ENCODE peak calls at places on chromosomes 13 and 19, in nine cellular contexts. X is HFF-Myc, I is NCI-H345, O is T-helper 2 cell, Y is T-helper 9 cell, E is NCI-H526, R is NCI-H774, W is neural progenitor cell, N is IMR-90. A is an unnamed sample.

GRCh38 chr13:114222461-114222968 is 12.2 kb upstream of the CDC16 start:
- DNase-seq in Y (no peak), E (no peak), O (no peak), I (no peak), R (no peak), X (no peak), N (peak), W (no peak), A (no peak)

GRCh38 chr19:29731331-29731850 is 16.3 kb upstream of the C19orf12 start:
- DNase-seq in R (no peak), O (no peak), Y (no peak), W (no peak), N (no peak), E (no peak), X (no peak), I (no peak), A (no peak)

GRCh38 chr13:114132419-114133121 is at the start of gene RASA3:
- DNase-seq in E (peak), W (peak), Y (peak), X (no peak), N (peak), R (peak), O (peak), I (peak), A (peak)

GRCh38 chr19:13103961-13104847 is 1.5 kb upstream of the LYL1 start:
- DNase-seq in N (no peak), I (no peak), X (no peak), Y (peak), R (no peak), O (peak), W (peak), E (peak), A (peak)

GRCh38 chr13:71522976-71523517 is 344.0 kb downstream of the DACH1 start:
- DNase-seq in Y (no peak), X (no peak), W (no peak), O (no peak), R (no peak), I (no peak), E (no peak), N (no peak), A (no peak)

GRCh38 chr13:91643394-91643793 is 245.0 kb downstream of the GPC5 start:
- DNase-seq in O (no peak), I (no peak), N (no peak), X (no peak), E (no peak), R (no peak), Y (no peak), W (no peak), A (no peak)

GRCh38 chr19:45113628-45114027 is 20.6 kb downstream of the PPP1R37 start:
- DNase-seq in N (no peak), Y (no peak), O (no peak), R (peak), E (peak), X (no peak), W (no peak), I (peak), A (no peak)

GRCh38 chr19:42436006-42436405 is 6.7 kb downstream of the CXCL17 start:
- DNase-seq in O (no peak), X (peak), N (no peak), I (no peak), W (no peak), R (no peak), E (no peak), Y (no peak), A (no peak)

GRCh38 chr13:70183041-70183440 is 74.8 kb upstream of the KLHL1 start:
- DNase-seq in R (no peak), X (no peak), Y (no peak), I (no peak), E (no peak), W (no peak), N (no peak), O (no peak), A (peak)

GRCh38 chr19:6739884-6740588 is 556 bp downstream of the TRIP10 start:
- DNase-seq in R (no peak), W (peak), X (no peak), I (no peak), Y (peak), E (peak), N (no peak), O (no peak), A (peak)

GRCh38 chr13:102346769-102347168 is 55.1 kb downstream of the FGF14 start:
- DNase-seq in W (no peak), O (no peak), R (no peak), X (no peak), I (no peak), Y (no peak), N (no peak), E (no peak), A (no peak)

GRCh38 chr13:53946500-53946899 is 917.9 kb downstream of the OLFM4 start:
- DNase-seq in Y (no peak), O (no peak), N (no peak), R (no peak), E (no peak), I (no peak), X (no peak), W (no peak), A (no peak)

GRCh38 chr19:17294051-17294891 is 9.0 kb downstream of the ABHD8 start:
- DNase-seq in E (peak), X (no peak), N (no peak), I (no peak), R (no peak), Y (peak), W (peak), O (peak), A (peak)

GRCh38 chr13:34002141-34002540 is 184.2 kb downstream of the RFC3 start:
- DNase-seq in N (no peak), Y (no peak), O (no peak), W (no peak), E (no peak), R (no peak), I (no peak), X (no peak), A (no peak)

GRCh38 chr13:21137696-21138095 is 38.7 kb downstream of the SKA3 start:
- DNase-seq in O (no peak), Y (no peak), E (no peak), N (peak), X (no peak), W (no peak), R (no peak), I (no peak), A (peak)